ENCODE peak calls at places on chromosomes 11 and 22, in ten cellular contexts. R, N, G, V, F, D, T, J, L and E are unnamed samples.

GRCh38 chr11:44726278-44727113 is at the start of gene TSPAN18:
- DNase-seq in D (peak), J (no peak), L (no peak), R (no peak), T (no peak), F (peak), G (no peak), V (peak), N (peak), E (peak)

GRCh38 chr11:72239849-72240460 is 4.0 kb downstream of the PHOX2A start:
- DNase-seq in J (peak), R (no peak), F (peak), G (no peak), D (peak), L (no peak), T (no peak), N (no peak), V (no peak), E (no peak)

GRCh38 chr22:28774378-28774777 is 1.9 kb downstream of the CCDC117 start:
- DNase-seq in V (no peak), L (no peak), F (no peak), D (no peak), T (no peak), J (no peak), G (no peak), R (no peak), N (no peak), E (no peak)

GRCh38 chr11:108115495-108116140 is 5.7 kb upstream of the ACAT1 start:
- DNase-seq in F (peak), V (peak), N (no peak), J (peak), L (peak), R (peak), D (peak), G (peak), T (no peak), E (no peak)

GRCh38 chr11:66420671-66421476 is at the start of gene NPAS4:
- DNase-seq in T (no peak), G (no peak), J (no peak), L (no peak), R (no peak), D (peak), N (no peak), F (no peak), V (no peak), E (no peak)

GRCh38 chr11:95132956-95133355 is 43.3 kb downstream of the ENDOD1 start:
- DNase-seq in V (no peak), T (no peak), R (peak), N (no peak), L (no peak), G (no peak), J (no peak), F (no peak), D (no peak), E (no peak)

GRCh38 chr11:64180871-64181270 is 5.1 kb upstream of the STIP1 start:
- DNase-seq in D (no peak), L (no peak), G (no peak), F (no peak), J (no peak), N (no peak), T (no peak), R (no peak), V (no peak), E (no peak)

GRCh38 chr11:19419021-19419750 is 178.4 kb upstream of the E2F8 start:
- DNase-seq in J (peak), R (peak), V (no peak), G (peak), D (no peak), F (no peak), N (no peak), L (no peak), T (no peak), E (no peak)

GRCh38 chr11:132171031-132171430 is 800.6 kb downstream of the NTM start:
- DNase-seq in D (no peak), V (no peak), G (no peak), L (no peak), F (no peak), R (no peak), N (no peak), T (no peak), J (no peak), E (no peak)

GRCh38 chr11:118918686-118919280 is 6.9 kb downstream of the BCL9L start:
- DNase-seq in N (no peak), G (no peak), D (no peak), V (no peak), L (no peak), T (no peak), F (no peak), J (peak), R (no peak), E (no peak)

GRCh38 chr11:13384837-13385417 is 78.1 kb downstream of the BTBD10 start:
- DNase-seq in T (no peak), G (peak), L (peak), D (peak), R (peak), J (peak), N (peak), F (no peak), V (no peak), E (peak)

GRCh38 chr11:14229472-14229871 is 129.5 kb downstream of the RRAS2 start:
- DNase-seq in T (no peak), D (no peak), G (no peak), J (no peak), R (no peak), L (no peak), N (no peak), V (no peak), F (no peak), E (no peak)

GRCh38 chr11:102345923-102346322 is 1.1 kb upstream of the BIRC2 start:
- DNase-seq in J (peak), L (no peak), R (peak), N (no peak), D (no peak), F (no peak), V (no peak), G (peak), T (no peak), E (no peak)

GRCh38 chr11:120383518-120384155 is 47.4 kb downstream of the ARHGEF12 start:
- DNase-seq in N (no peak), V (no peak), L (no peak), D (no peak), T (no peak), J (no peak), R (peak), F (no peak), G (no peak), E (no peak)

GRCh38 chr11:78161937-78162336 is 22.5 kb upstream of the ALG8 start:
- DNase-seq in G (peak), J (peak), V (no peak), L (no peak), N (no peak), R (no peak), D (no peak), T (no peak), F (peak), E (no peak)

GRCh38 chr22:45512363-45512762 is 9.7 kb downstream of the FBLN1 start:
- DNase-seq in T (no peak), F (no peak), D (no peak), R (no peak), V (no peak), G (no peak), L (no peak), N (no peak), J (no peak), E (no peak)

GRCh38 chr11:44634401-44635281 is 69.2 kb downstream of the CD82 start:
- DNase-seq in J (peak), F (peak), N (no peak), L (no peak), V (no peak), D (peak), G (peak), R (peak), T (no peak), E (no peak)

GRCh38 chr11:62602141-62603071 is 741 bp upstream of the MTA2 start:
- DNase-seq in L (peak), N (no peak), G (peak), V (peak), F (peak), T (no peak), R (no peak), D (peak), J (peak), E (no peak)

GRCh38 chr22:25564979-25565677 is 653 bp downstream of the GRK3 start:
- DNase-seq in F (peak), T (no peak), L (no peak), R (peak), D (peak), N (no peak), G (no peak), V (peak), J (no peak), E (no peak)

GRCh38 chr11:76327223-76327622 is 53.7 kb downstream of the THAP12 start:
- DNase-seq in F (no peak), G (no peak), J (peak), N (no peak), D (no peak), R (no peak), T (no peak), V (no peak), L (no peak), E (no peak)

GRCh38 chr11:134797411-134798089 is 385.5 kb upstream of the B3GAT1 start:
- DNase-seq in D (no peak), J (no peak), N (no peak), R (no peak), V (no peak), F (no peak), T (no peak), L (no peak), G (no peak), E (no peak)

GRCh38 chr11:134398079-134398444 is 14.0 kb downstream of the B3GAT1 start:
- DNase-seq in N (no peak), F (no peak), V (no peak), G (no peak), L (no peak), R (no peak), D (no peak), T (no peak), J (no peak), E (no peak)

GRCh38 chr22:30286813-30287625 is 2.3 kb downstream of the CASTOR1 start:
- DNase-seq in N (peak), D (peak), R (peak), T (peak), L (no peak), V (peak), G (no peak), F (peak), J (peak), E (no peak)

GRCh38 chr22:43308451-43309235 is 34.5 kb downstream of the SCUBE1 start:
- DNase-seq in G (no peak), F (no peak), J (no peak), R (no peak), L (no peak), N (no peak), D (peak), T (no peak), V (no peak), E (no peak)

GRCh38 chr22:26660961-26661578 is 3.7 kb downstream of the MIAT start:
- DNase-seq in F (no peak), D (peak), N (no peak), J (no peak), V (no peak), R (peak), T (no peak), G (no peak), L (no peak), E (no peak)

GRCh38 chr22:38485783-38486182 is 17.9 kb downstream of the KDELR3 start:
- DNase-seq in N (no peak), V (no peak), J (no peak), R (no peak), G (no peak), D (no peak), F (no peak), T (no peak), L (no peak), E (no peak)

GRCh38 chr11:127071606-127072005 is 71.0 kb upstream of the KIRREL3 start:
- DNase-seq in G (no peak), N (no peak), F (no peak), T (no peak), V (no peak), D (no peak), R (no peak), L (no peak), J (no peak), E (no peak)

GRCh38 chr11:827146-827860 is 416 bp upstream of the CRACR2B start:
- DNase-seq in V (peak), D (peak), R (no peak), F (no peak), J (no peak), G (no peak), N (peak), L (no peak), T (no peak), E (no peak)

GRCh38 chr11:122645847-122646246 is 9.7 kb upstream of the UBASH3B start:
- DNase-seq in J (no peak), L (no peak), R (no peak), F (no peak), V (no peak), T (no peak), G (no peak), D (no peak), N (no peak), E (no peak)
- H3K4me3 ChIP-seq in J (no peak), L (no peak), R (no peak), F (no peak), V (no peak), T (no peak), G (no peak), D (no peak), N (no peak), E (no peak)

GRCh38 chr22:17268501-17269223 is 49.4 kb upstream of the ADA2 start:
- DNase-seq in R (no peak), F (no peak), D (peak), G (no peak), T (no peak), V (no peak), J (no peak), L (no peak), N (no peak), E (no peak)
- TF ChIP-seq CTCF in R (no peak), F (peak), D (peak), G (no peak), T (no peak), V (peak), J (no peak), L (no peak), N (peak), E (peak)

DNA sequence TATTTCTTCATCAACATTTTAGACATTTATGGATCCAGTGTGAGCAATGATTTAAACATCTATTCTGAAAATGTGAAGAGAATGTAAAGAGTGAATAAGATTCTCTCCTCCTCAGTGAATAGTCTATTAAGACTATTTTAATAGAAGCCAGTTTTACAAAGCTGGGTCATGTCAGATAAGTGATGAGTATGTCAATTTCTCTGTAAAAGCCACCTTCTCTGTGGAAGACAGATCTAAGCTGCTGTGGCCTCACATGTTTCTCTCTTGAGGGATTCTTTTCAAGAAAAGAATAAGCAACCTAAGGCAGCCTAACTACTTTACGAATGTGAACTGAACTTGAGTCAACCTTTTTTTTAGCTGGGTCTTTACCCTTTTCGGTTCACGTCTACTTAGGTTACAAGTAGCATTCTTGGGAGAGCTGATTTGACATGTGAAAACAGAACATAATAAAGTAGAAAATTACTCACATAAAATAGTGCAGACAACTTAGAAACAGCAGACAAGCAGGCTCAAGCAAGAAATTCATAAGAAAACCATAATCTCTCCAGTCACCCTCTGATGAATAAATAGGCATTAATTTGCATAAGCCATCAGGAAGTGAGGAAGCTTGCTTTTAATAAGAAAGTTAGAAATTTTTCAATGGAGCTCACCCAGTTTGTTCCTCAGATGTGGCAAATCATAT is 9.9 kb downstream of the CTSC start:
- DNase-seq in F (no peak), J (no peak), G (no peak), L (no peak), D (no peak), V (no peak), T (no peak), R (no peak), N (no peak), E (peak)
- H3K4me3 ChIP-seq in F (no peak), J (no peak), G (no peak), L (no peak), D (no peak), V (no peak), T (no peak), R (no peak), N (no peak), E (no peak)

GRCh38 chr11:117239295-117239694 is 6.8 kb downstream of the RNF214 start:
- DNase-seq in V (no peak), D (no peak), J (peak), R (peak), F (no peak), G (peak), T (no peak), N (no peak), L (no peak), E (no peak)
- TF ChIP-seq CTCF in V (no peak), D (no peak), J (peak), R (peak), F (no peak), G (peak), T (no peak), N (no peak), L (no peak), E (no peak)

DNA sequence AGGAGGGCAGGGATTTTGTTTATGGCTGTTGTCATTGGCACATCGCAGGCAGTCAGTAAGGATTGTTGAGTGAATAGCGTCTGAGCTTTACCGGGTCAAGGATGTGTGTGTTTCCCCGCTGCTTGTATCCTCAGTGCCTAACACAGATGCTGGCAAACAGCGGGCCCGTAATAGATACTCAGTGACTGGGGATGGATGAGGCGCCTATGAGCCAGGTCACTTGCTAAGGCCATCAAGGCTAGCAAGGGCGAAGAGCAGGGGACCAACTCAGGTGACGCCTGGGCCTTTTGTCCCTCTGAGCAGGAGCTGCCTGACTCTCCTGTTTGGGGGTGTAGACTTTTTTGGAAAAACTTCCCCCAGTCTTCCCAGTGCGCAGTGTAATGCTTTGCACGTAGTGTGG is 118.1 kb downstream of the HIPK3 start:
- DNase-seq in N (no peak), G (no peak), J (no peak), R (no peak), F (no peak), L (no peak), T (no peak), V (no peak), D (no peak), E (no peak)
- H3K4me3 ChIP-seq in N (peak), G (peak), J (peak), R (peak), F (no peak), L (peak), T (no peak), V (no peak), D (peak), E (no peak)